ENCODE peak calls at places on chromosomes 11 and 22, in four cellular contexts. G is T47D, Y is HepG2, T is HCT116. Z is an unnamed sample.

GRCh38 chr11:65468874-65469333 is 29.9 kb upstream of the MALAT1 start:
- DNase-seq in G (peak; percentile 98), Y (peak; percentile 76), T (peak; percentile 81), Z (peak; percentile 66)

GRCh38 chr11:4025248-4025956 is 69.2 kb upstream of the RRM1 start:
- DNase-seq in G (no peak), Y (no peak), T (no peak), Z (peak; percentile 44)

GRCh38 chr11:43021466-43021865 is 290.3 kb upstream of the API5 start:
- DNase-seq in G (peak; percentile 18), Y (peak; percentile 13), T (no peak), Z (peak; percentile 41)

GRCh38 chr22:25903294-25903693 is 161.3 kb downstream of the MYO18B start:
- DNase-seq in G (no peak), Y (no peak), T (peak; percentile 7), Z (peak; percentile 24)

GRCh38 chr11:68509105-68509504 is 48.6 kb downstream of the PPP6R3 start:
- DNase-seq in G (no peak), Y (no peak), T (no peak), Z (peak; percentile 24)

GRCh38 chr11:116397556-116398167 is 375.1 kb downstream of the BUD13 start:
- DNase-seq in G (peak; percentile 79), Y (peak; percentile 45), T (no peak), Z (no peak)

GRCh38 chr11:65432686-65433582 is 10.3 kb downstream of the NEAT1 start:
- DNase-seq in G (peak; percentile 79), Y (no peak), T (no peak), Z (no peak)

GRCh38 chr11:121439337-121439736 is 12.8 kb upstream of the SORL1 start:
- DNase-seq in G (no peak), Y (no peak), T (no peak), Z (no peak)

GRCh38 chr22:42388130-42388797 is 43.9 kb downstream of the NFAM1 start:
- DNase-seq in G (no peak), Y (no peak), T (no peak), Z (peak; percentile 84)

GRCh38 chr11:62876712-62877111 is 4.0 kb upstream of the SLC3A2 start:
- DNase-seq in G (no peak), Y (no peak), T (no peak), Z (no peak)

GRCh38 chr22:22226448-22227187 is 18.0 kb upstream of the VPREB1 start:
- DNase-seq in G (no peak), Y (no peak), T (no peak), Z (no peak)

GRCh38 chr11:116215471-116216113 is 557.2 kb downstream of the BUD13 start:
- DNase-seq in G (no peak), Y (no peak), T (no peak), Z (no peak)

GRCh38 chr22:17597217-17597616 is 31.3 kb downstream of the ATP6V1E1 start:
- DNase-seq in G (no peak), Y (no peak), T (no peak), Z (no peak)

GRCh38 chr11:72519220-72519881 is 85.0 kb upstream of the CLPB start:
- DNase-seq in G (peak; percentile 32), Y (no peak), T (no peak), Z (peak; percentile 39)

GRCh38 chr11:73995247-73995646 is 12.6 kb upstream of the UCP2 start:
- DNase-seq in G (no peak), Y (no peak), T (no peak), Z (no peak)

GRCh38 chr11:27433742-27434141 is 38.8 kb downstream of the LGR4 start:
- DNase-seq in G (no peak), Y (no peak), T (no peak), Z (no peak)

GRCh38 chr11:9861860-9862725 is 198.2 kb downstream of the SWAP70 start:
- DNase-seq in G (peak; percentile 75), Y (peak; percentile 64), T (peak; percentile 31), Z (peak; percentile 52)

GRCh38 chr11:126512251-126512650 is 156.8 kb downstream of the ST3GAL4 start:
- DNase-seq in G (no peak), Y (no peak), T (no peak), Z (no peak)

GRCh38 chr11:67266424-67267187 is at the start of gene GRK2:
- DNase-seq in G (peak; percentile 67), Y (no peak), T (no peak), Z (peak; percentile 88)

GRCh38 chr11:58829736-58830135 is 14.8 kb downstream of the GLYATL2 start:
- DNase-seq in G (no peak), Y (no peak), T (no peak), Z (no peak)

GRCh38 chr22:29369460-29369859 is 18.9 kb downstream of the AP1B1 start:
- DNase-seq in G (no peak), Y (no peak), T (no peak), Z (no peak)

GRCh38 chr11:8913961-8914660 is 3.1 kb downstream of the AKIP1 start:
- DNase-seq in G (peak; percentile 44), Y (peak; percentile 37), T (no peak), Z (peak; percentile 67)

GRCh38 chr22:27827586-27828213 is 26.1 kb upstream of the MN1 start:
- DNase-seq in G (no peak), Y (no peak), T (no peak), Z (no peak)

GRCh38 chr11:66889974-66890373 is 33.1 kb downstream of the LRFN4 start:
- DNase-seq in G (no peak), Y (peak; percentile 60), T (no peak), Z (no peak)

GRCh38 chr22:39597236-39597869 is 26.8 kb downstream of the CACNA1I start:
- DNase-seq in G (no peak), Y (no peak), T (no peak), Z (no peak)

GRCh38 chr22:39598017-39598965 is 27.7 kb downstream of the CACNA1I start:
- DNase-seq in G (peak; percentile 86), Y (no peak), T (peak; percentile 57), Z (no peak)

GRCh38 chr22:39603345-39603744 is 32.8 kb downstream of the CACNA1I start:
- DNase-seq in G (no peak), Y (no peak), T (no peak), Z (no peak)

GRCh38 chr22:39601180-39601535 is 30.6 kb downstream of the CACNA1I start:
- DNase-seq in G (no peak), Y (no peak), T (no peak), Z (no peak)

DNA sequence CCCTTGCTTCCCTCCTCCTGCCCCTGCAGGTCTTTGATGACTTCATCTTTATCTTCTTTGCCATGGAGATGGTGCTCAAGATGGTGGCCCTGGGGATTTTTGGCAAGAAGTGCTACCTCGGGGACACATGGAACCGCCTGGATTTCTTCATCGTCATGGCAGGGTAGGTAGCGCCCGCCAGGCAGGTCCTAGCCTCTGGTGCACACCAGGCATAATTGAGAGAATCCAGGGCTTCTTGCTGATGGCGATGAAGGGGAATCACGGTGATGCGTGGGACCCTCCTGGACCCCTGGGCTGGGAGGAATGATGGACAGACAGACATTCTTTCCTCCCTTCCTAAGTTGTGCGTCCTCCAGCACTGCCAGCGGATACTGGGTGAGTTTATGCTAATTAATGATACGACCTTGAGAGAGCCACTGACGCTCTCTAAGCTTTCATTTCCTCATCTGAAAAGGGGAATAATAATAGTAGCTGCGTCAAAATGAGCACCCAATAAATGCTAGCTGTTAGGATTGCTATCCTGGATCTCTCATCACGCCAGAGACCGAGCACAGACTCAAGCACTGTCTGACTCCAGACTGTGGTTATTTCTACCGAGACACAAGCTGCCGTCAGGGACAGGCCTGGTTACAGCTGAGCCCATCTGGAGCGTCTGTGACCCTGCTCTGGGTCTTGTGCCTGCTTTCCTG is 30.1 kb downstream of the CACNA1I start:
- DNase-seq in G (no peak), Y (no peak), T (no peak), Z (no peak)
- TF ChIP-seq JUND in G (no peak), Y (no peak), T (no peak), Z (no peak)

GRCh38 chr11:83007909-83008580 is 63.7 kb downstream of the RAB30 start:
- DNase-seq in G (no peak), Y (peak; percentile 88), T (no peak), Z (peak; percentile 72)
- TF ChIP-seq JUND in G (no peak), Y (no peak), T (no peak), Z (no peak)

GRCh38 chr22:45852826-45853225 is 124.1 kb downstream of the WNT7B start:
- DNase-seq in G (no peak), Y (no peak), T (no peak), Z (no peak)

GRCh38 chr22:45857519-45857918 is 119.4 kb downstream of the WNT7B start:
- DNase-seq in G (no peak), Y (no peak), T (no peak), Z (no peak)

GRCh38 chr22:45859231-45860161 is 117.5 kb downstream of the WNT7B start:
- DNase-seq in G (no peak), Y (peak; percentile 76), T (no peak), Z (no peak)

GRCh38 chr22:45860201-45860600 is 116.8 kb downstream of the WNT7B start:
- DNase-seq in G (no peak), Y (no peak), T (no peak), Z (no peak)

DNA sequence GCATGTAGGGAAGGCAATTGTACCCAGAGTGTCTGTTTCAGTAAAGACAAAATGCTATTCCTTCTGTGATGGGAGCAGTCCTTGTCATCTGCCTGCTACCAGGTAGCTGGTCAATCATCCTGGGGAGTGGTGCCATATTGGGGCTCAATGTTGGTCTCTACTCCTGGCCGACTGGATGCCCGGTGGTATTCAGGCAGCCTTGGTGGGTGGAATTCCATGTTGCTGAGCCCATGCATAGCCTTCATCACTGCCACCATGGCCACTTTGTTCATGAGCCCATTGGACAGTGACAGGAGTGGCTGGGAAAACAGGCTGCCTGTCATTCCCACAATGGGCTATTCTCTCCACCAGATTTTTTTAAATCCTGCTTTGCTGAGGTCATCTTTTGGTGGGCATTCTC is 121.0 kb downstream of the WNT7B start:
- DNase-seq in G (no peak), Y (no peak), T (no peak), Z (no peak)
- TF ChIP-seq JUND in G (no peak), Y (no peak), T (no peak), Z (no peak)

GRCh38 chr11:2196970-2197770 is 25.6 kb upstream of the TH start:
- DNase-seq in G (peak; percentile 78), Y (peak; percentile 55), T (peak; percentile 54), Z (peak; percentile 91)
- TF ChIP-seq JUND in G (no peak), Y (no peak), T (no peak), Z (no peak)

GRCh38 chr11:24386551-24387404 is 110.1 kb upstream of the LUZP2 start:
- DNase-seq in G (peak; percentile 70), Y (peak; percentile 12), T (no peak), Z (peak; percentile 13)

GRCh38 chr11:24389575-24389974 is 107.3 kb upstream of the LUZP2 start:
- DNase-seq in G (no peak), Y (no peak), T (no peak), Z (peak; percentile 11)

DNA sequence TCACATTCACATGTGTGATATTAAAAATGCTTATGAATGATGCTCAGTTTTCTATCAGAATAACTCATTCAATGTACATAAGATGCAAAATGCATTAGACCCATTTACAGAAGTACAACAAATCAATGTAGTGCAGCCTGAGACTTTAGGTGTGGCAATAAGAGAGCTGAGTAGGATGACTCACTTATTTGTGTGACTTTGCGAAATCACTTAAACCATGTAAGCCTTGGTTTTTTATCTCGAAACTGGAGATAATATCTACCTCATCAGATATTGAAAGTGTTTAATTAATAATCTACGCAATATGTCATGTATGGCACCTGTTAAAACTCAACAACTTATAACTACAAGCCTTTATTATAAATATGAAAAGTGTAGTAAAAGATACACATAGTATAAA is 105.7 kb upstream of the LUZP2 start:
- DNase-seq in G (no peak), Y (no peak), T (no peak), Z (no peak)
- TF ChIP-seq JUND in G (no peak), Y (no peak), T (no peak), Z (no peak)

GRCh38 chr11:59865031-59865430 is 1.3 kb downstream of the TCN1 start:
- DNase-seq in G (no peak), Y (no peak), T (peak; percentile 48), Z (no peak)
- TF ChIP-seq JUND in G (no peak), Y (no peak), T (peak; percentile 39), Z (no peak)

Z was measured in SK-N-SH.